ENCODE peak calls at places on chromosome 19, in seven cellular contexts. One of them, this sample, is unnamed.

GRCh38 chr19:17041994-17042393 is 15.4 kb upstream of the CPAMD8 start:
- DNase-seq in C1 segment of cervical spinal cord: no peak
- DNase-seq in IMR-90: peak; percentile 22
- DNase-seq in astrocyte of the hippocampus: no peak
- DNase-seq in body of pancreas: no peak
- DNase-seq in AG09319: peak; percentile 20
- DNase-seq in hepatocyte: no peak
- DNase-seq in this sample: peak; percentile 39

GRCh38 chr19:50669319-50670101 is 20.3 kb downstream of the C19orf81 start:
- DNase-seq in C1 segment of cervical spinal cord: no peak
- DNase-seq in astrocyte of the hippocampus: peak; percentile 14
- DNase-seq in AG09319: no peak
- DNase-seq in body of pancreas: peak; percentile 27
- DNase-seq in IMR-90: peak; percentile 15
- DNase-seq in hepatocyte: peak; percentile 44
- DNase-seq in this sample: peak; percentile 6

GRCh38 chr19:12581100-12581499 is 29.5 kb downstream of the ZNF490 start:
- DNase-seq in C1 segment of cervical spinal cord: no peak
- DNase-seq in hepatocyte: no peak
- DNase-seq in body of pancreas: no peak
- DNase-seq in IMR-90: no peak
- DNase-seq in astrocyte of the hippocampus: no peak
- DNase-seq in AG09319: no peak
- DNase-seq in this sample: no peak

GRCh38 chr19:16930753-16931152 is 42.0 kb downstream of the F2RL3 start:
- DNase-seq in AG09319: no peak
- DNase-seq in hepatocyte: no peak
- DNase-seq in astrocyte of the hippocampus: no peak
- DNase-seq in IMR-90: no peak
- DNase-seq in body of pancreas: no peak
- DNase-seq in C1 segment of cervical spinal cord: no peak
- DNase-seq in this sample: no peak

GRCh38 chr19:27746691-27747380 is 1466.1 kb downstream of the UQCRFS1 start:
- DNase-seq in AG09319: no peak
- DNase-seq in IMR-90: peak; percentile 1
- DNase-seq in C1 segment of cervical spinal cord: no peak
- DNase-seq in body of pancreas: peak; percentile 16
- DNase-seq in astrocyte of the hippocampus: peak; percentile 73
- DNase-seq in hepatocyte: no peak
- DNase-seq in this sample: no peak

GRCh38 chr19:6800991-6801396 is 28.5 kb downstream of the VAV1 start:
- DNase-seq in C1 segment of cervical spinal cord: no peak
- DNase-seq in AG09319: no peak
- DNase-seq in IMR-90: peak; percentile 38
- DNase-seq in hepatocyte: no peak
- DNase-seq in astrocyte of the hippocampus: peak; percentile 46
- DNase-seq in body of pancreas: no peak
- DNase-seq in this sample: peak; percentile 54

GRCh38 chr19:43623889-43624670 is 4.7 kb upstream of the ZNF428 start:
- DNase-seq in hepatocyte: no peak
- DNase-seq in C1 segment of cervical spinal cord: no peak
- DNase-seq in AG09319: no peak
- DNase-seq in body of pancreas: no peak
- DNase-seq in IMR-90: no peak
- DNase-seq in astrocyte of the hippocampus: no peak
- DNase-seq in this sample: no peak

GRCh38 chr19:5060591-5061339 is 91.9 kb downstream of the KDM4B start:
- DNase-seq in body of pancreas: no peak
- DNase-seq in IMR-90: no peak
- DNase-seq in astrocyte of the hippocampus: no peak
- DNase-seq in C1 segment of cervical spinal cord: no peak
- DNase-seq in hepatocyte: no peak
- DNase-seq in AG09319: no peak
- DNase-seq in this sample: no peak

GRCh38 chr19:48683349-48683748 is 10.5 kb upstream of the NTN5 start:
- DNase-seq in hepatocyte: no peak
- DNase-seq in IMR-90: peak; percentile 19
- DNase-seq in body of pancreas: no peak
- DNase-seq in astrocyte of the hippocampus: peak; percentile 55
- DNase-seq in AG09319: no peak
- DNase-seq in C1 segment of cervical spinal cord: peak; percentile 35
- DNase-seq in this sample: peak; percentile 62

GRCh38 chr19:39038098-39038497 is 5.7 kb upstream of the FBXO27 start:
- DNase-seq in hepatocyte: peak; percentile 74
- DNase-seq in astrocyte of the hippocampus: peak; percentile 58
- DNase-seq in C1 segment of cervical spinal cord: no peak
- DNase-seq in body of pancreas: peak; percentile 79
- DNase-seq in IMR-90: peak; percentile 25
- DNase-seq in AG09319: no peak
- DNase-seq in this sample: peak; percentile 19

GRCh38 chr19:52048604-52049493 is at the start of gene ZNF432:
- DNase-seq in AG09319: peak; percentile 77
- DNase-seq in hepatocyte: peak; percentile 96
- DNase-seq in IMR-90: peak; percentile 91
- DNase-seq in astrocyte of the hippocampus: peak; percentile 98
- DNase-seq in C1 segment of cervical spinal cord: peak; percentile 96
- DNase-seq in body of pancreas: peak; percentile 82
- DNase-seq in this sample: peak; percentile 96

GRCh38 chr19:13959962-13960862 is 7.9 kb downstream of the DCAF15 start:
- DNase-seq in IMR-90: no peak
- DNase-seq in body of pancreas: no peak
- DNase-seq in astrocyte of the hippocampus: no peak
- DNase-seq in hepatocyte: peak; percentile 20
- DNase-seq in C1 segment of cervical spinal cord: no peak
- DNase-seq in AG09319: no peak
- DNase-seq in this sample: no peak

GRCh38 chr19:35717665-35718344 is at the start of gene KMT2B:
- DNase-seq in body of pancreas: no peak
- DNase-seq in C1 segment of cervical spinal cord: no peak
- DNase-seq in AG09319: peak; percentile 89
- DNase-seq in astrocyte of the hippocampus: peak; percentile 98
- DNase-seq in IMR-90: no peak
- DNase-seq in hepatocyte: peak; percentile 98
- DNase-seq in this sample: peak; percentile 98

GRCh38 chr19:4064551-4065260 is 2.0 kb downstream of the ZBTB7A start:
- DNase-seq in C1 segment of cervical spinal cord: peak; percentile 59
- DNase-seq in astrocyte of the hippocampus: peak; percentile 73
- DNase-seq in hepatocyte: peak; percentile 75
- DNase-seq in AG09319: no peak
- DNase-seq in body of pancreas: peak; percentile 66
- DNase-seq in IMR-90: no peak
- DNase-seq in this sample: peak; percentile 35

GRCh38 chr19:41023193-41023592 is 32.1 kb downstream of the CYP2B6 start:
- DNase-seq in IMR-90: no peak
- DNase-seq in astrocyte of the hippocampus: no peak
- DNase-seq in AG09319: no peak
- DNase-seq in body of pancreas: no peak
- DNase-seq in C1 segment of cervical spinal cord: no peak
- DNase-seq in hepatocyte: no peak
- DNase-seq in this sample: no peak

GRCh38 chr19:47430041-47430802 is 10.9 kb upstream of the MEIS3 start:
- DNase-seq in C1 segment of cervical spinal cord: no peak
- DNase-seq in IMR-90: peak; percentile 27
- DNase-seq in AG09319: no peak
- DNase-seq in hepatocyte: peak; percentile 80
- DNase-seq in body of pancreas: peak; percentile 51
- DNase-seq in astrocyte of the hippocampus: peak; percentile 76
- DNase-seq in this sample: peak; percentile 38

GRCh38 chr19:13953021-13953531 is 767 bp downstream of the DCAF15 start:
- DNase-seq in AG09319: peak; percentile 31
- DNase-seq in body of pancreas: no peak
- DNase-seq in astrocyte of the hippocampus: peak; percentile 65
- DNase-seq in IMR-90: peak; percentile 39
- DNase-seq in C1 segment of cervical spinal cord: no peak
- DNase-seq in hepatocyte: peak; percentile 59
- DNase-seq in this sample: peak; percentile 46

GRCh38 chr19:48812094-48812929 is 1.5 kb upstream of the BCAT2 start:
- DNase-seq in IMR-90: peak; percentile 13
- DNase-seq in astrocyte of the hippocampus: peak; percentile 89
- DNase-seq in body of pancreas: peak; percentile 97
- DNase-seq in hepatocyte: peak; percentile 93
- DNase-seq in C1 segment of cervical spinal cord: peak; percentile 47
- DNase-seq in AG09319: no peak
- DNase-seq in this sample: peak; percentile 59

GRCh38 chr19:6076675-6077463 is 33.4 kb downstream of the RFX2 start:
- DNase-seq in body of pancreas: no peak
- DNase-seq in C1 segment of cervical spinal cord: no peak
- DNase-seq in astrocyte of the hippocampus: peak; percentile 90
- DNase-seq in AG09319: peak; percentile 87
- DNase-seq in hepatocyte: no peak
- DNase-seq in IMR-90: peak; percentile 91
- DNase-seq in this sample: peak; percentile 91

GRCh38 chr19:4971424-4971793 is 2.5 kb downstream of the KDM4B start:
- DNase-seq in astrocyte of the hippocampus: peak; percentile 43
- DNase-seq in hepatocyte: no peak
- DNase-seq in C1 segment of cervical spinal cord: no peak
- DNase-seq in body of pancreas: peak; percentile 49
- DNase-seq in AG09319: no peak
- DNase-seq in IMR-90: no peak
- DNase-seq in this sample: peak; percentile 17

GRCh38 chr19:49017666-49018351 is 918 bp upstream of the LHB start:
- DNase-seq in astrocyte of the hippocampus: peak; percentile 86
- DNase-seq in body of pancreas: peak; percentile 59
- DNase-seq in hepatocyte: peak; percentile 71
- DNase-seq in C1 segment of cervical spinal cord: no peak
- DNase-seq in AG09319: no peak
- DNase-seq in IMR-90: peak; percentile 45
- DNase-seq in this sample: peak; percentile 57

GRCh38 chr19:9848761-9849160 is 13.6 kb downstream of the PIN1 start:
- DNase-seq in hepatocyte: no peak
- DNase-seq in AG09319: no peak
- DNase-seq in astrocyte of the hippocampus: no peak
- DNase-seq in C1 segment of cervical spinal cord: no peak
- DNase-seq in IMR-90: no peak
- DNase-seq in body of pancreas: peak; percentile 41
- DNase-seq in this sample: no peak

GRCh38 chr19:10088949-10089554 is 2.9 kb downstream of the SHFL start:
- DNase-seq in AG09319: no peak
- DNase-seq in hepatocyte: no peak
- DNase-seq in body of pancreas: no peak
- DNase-seq in C1 segment of cervical spinal cord: no peak
- DNase-seq in astrocyte of the hippocampus: no peak
- DNase-seq in IMR-90: no peak
- DNase-seq in this sample: no peak

GRCh38 chr19:10045371-10045770 is 32.1 kb downstream of the RDH8 start:
- DNase-seq in IMR-90: no peak
- DNase-seq in hepatocyte: no peak
- DNase-seq in body of pancreas: no peak
- DNase-seq in C1 segment of cervical spinal cord: no peak
- DNase-seq in AG09319: no peak
- DNase-seq in astrocyte of the hippocampus: no peak
- DNase-seq in this sample: no peak

GRCh38 chr19:17075035-17075859 is at the start of the genes HAUS8 and MYO9B:
- DNase-seq in AG09319: peak; percentile 100
- DNase-seq in astrocyte of the hippocampus: peak; percentile 100
- DNase-seq in IMR-90: peak; percentile 100
- DNase-seq in body of pancreas: peak; percentile 99
- DNase-seq in C1 segment of cervical spinal cord: peak; percentile 99
- DNase-seq in hepatocyte: peak; percentile 100
- DNase-seq in this sample: peak; percentile 100

GRCh38 chr19:50693064-50693975 is 26.3 kb downstream of the SHANK1 start:
- DNase-seq in C1 segment of cervical spinal cord: no peak
- DNase-seq in hepatocyte: no peak
- DNase-seq in AG09319: no peak
- DNase-seq in IMR-90: no peak
- DNase-seq in body of pancreas: no peak
- DNase-seq in astrocyte of the hippocampus: no peak
- DNase-seq in this sample: no peak

GRCh38 chr19:18865973-18866799 is 29.8 kb downstream of the CERS1 start:
- DNase-seq in IMR-90: peak; percentile 36
- DNase-seq in C1 segment of cervical spinal cord: no peak
- DNase-seq in hepatocyte: peak; percentile 82
- DNase-seq in AG09319: no peak
- DNase-seq in astrocyte of the hippocampus: peak; percentile 85
- DNase-seq in body of pancreas: peak; percentile 62
- DNase-seq in this sample: peak; percentile 48

GRCh38 chr19:52992109-52993004 is 21.4 kb upstream of the ERVV-1 start:
- DNase-seq in C1 segment of cervical spinal cord: no peak
- DNase-seq in body of pancreas: peak; percentile 9
- DNase-seq in IMR-90: no peak
- DNase-seq in astrocyte of the hippocampus: peak; percentile 57
- DNase-seq in AG09319: no peak
- DNase-seq in hepatocyte: peak; percentile 30
- DNase-seq in this sample: peak; percentile 9

GRCh38 chr19:50791594-50792245 is 1.5 kb downstream of the ACP4 start:
- DNase-seq in IMR-90: no peak
- DNase-seq in C1 segment of cervical spinal cord: no peak
- DNase-seq in body of pancreas: no peak
- DNase-seq in astrocyte of the hippocampus: no peak
- DNase-seq in hepatocyte: no peak
- DNase-seq in AG09319: no peak
- DNase-seq in this sample: no peak

GRCh38 chr19:37346091-37346490 is 24.8 kb upstream of the ZNF527 start:
- DNase-seq in hepatocyte: no peak
- DNase-seq in C1 segment of cervical spinal cord: no peak
- DNase-seq in AG09319: no peak
- DNase-seq in IMR-90: no peak
- DNase-seq in astrocyte of the hippocampus: no peak
- DNase-seq in body of pancreas: no peak
- DNase-seq in this sample: no peak

GRCh38 chr19:1513492-1514294 is 874 bp upstream of the ADAMTSL5 start:
- DNase-seq in AG09319: peak; percentile 30
- DNase-seq in IMR-90: peak; percentile 53
- DNase-seq in hepatocyte: peak; percentile 83
- DNase-seq in C1 segment of cervical spinal cord: no peak
- DNase-seq in body of pancreas: peak; percentile 60
- DNase-seq in astrocyte of the hippocampus: peak; percentile 66
- DNase-seq in this sample: no peak

GRCh38 chr19:19750842-19751790 is 18.2 kb upstream of the ZNF14 start:
- DNase-seq in AG09319: no peak
- DNase-seq in hepatocyte: no peak
- DNase-seq in astrocyte of the hippocampus: no peak
- DNase-seq in body of pancreas: peak; percentile 22
- DNase-seq in C1 segment of cervical spinal cord: no peak
- DNase-seq in IMR-90: no peak
- DNase-seq in this sample: no peak

GRCh38 chr19:35206379-35206778 is 22.2 kb downstream of the FAM187B start:
- DNase-seq in astrocyte of the hippocampus: no peak
- DNase-seq in AG09319: no peak
- DNase-seq in IMR-90: no peak
- DNase-seq in hepatocyte: no peak
- DNase-seq in body of pancreas: no peak
- DNase-seq in C1 segment of cervical spinal cord: no peak
- DNase-seq in this sample: no peak

GRCh38 chr19:10747271-10747670 is 29.4 kb downstream of the DNM2 start:
- DNase-seq in AG09319: no peak
- DNase-seq in body of pancreas: no peak
- DNase-seq in C1 segment of cervical spinal cord: no peak
- DNase-seq in astrocyte of the hippocampus: no peak
- DNase-seq in IMR-90: no peak
- DNase-seq in hepatocyte: no peak
- DNase-seq in this sample: no peak

GRCh38 chr19:44723952-44724319 is 24.6 kb upstream of the BCL3 start:
- DNase-seq in astrocyte of the hippocampus: peak; percentile 91
- DNase-seq in AG09319: no peak
- DNase-seq in hepatocyte: peak; percentile 88
- DNase-seq in IMR-90: peak; percentile 73
- DNase-seq in body of pancreas: peak; percentile 87
- DNase-seq in C1 segment of cervical spinal cord: peak; percentile 54
- DNase-seq in this sample: peak; percentile 80

GRCh38 chr19:29121684-29122083 is 91.3 kb downstream of the UQCRFS1 start:
- DNase-seq in body of pancreas: peak; percentile 12
- DNase-seq in AG09319: no peak
- DNase-seq in astrocyte of the hippocampus: no peak
- DNase-seq in hepatocyte: peak; percentile 39
- DNase-seq in C1 segment of cervical spinal cord: no peak
- DNase-seq in IMR-90: no peak
- DNase-seq in this sample: no peak

GRCh38 chr19:51097166-51097736 is 11.0 kb downstream of the CTU1 start:
- DNase-seq in AG09319: no peak
- DNase-seq in astrocyte of the hippocampus: peak; percentile 65
- DNase-seq in C1 segment of cervical spinal cord: no peak
- DNase-seq in body of pancreas: peak; percentile 77
- DNase-seq in hepatocyte: peak; percentile 81
- DNase-seq in IMR-90: peak; percentile 62
- DNase-seq in this sample: peak; percentile 52

GRCh38 chr19:35636651-35637050 is 4.9 kb upstream of the ETV2 start:
- DNase-seq in IMR-90: no peak
- DNase-seq in hepatocyte: no peak
- DNase-seq in AG09319: no peak
- DNase-seq in body of pancreas: no peak
- DNase-seq in astrocyte of the hippocampus: no peak
- DNase-seq in C1 segment of cervical spinal cord: no peak
- DNase-seq in this sample: no peak